ENCODE peak calls at places on chromosomes 7 and 10, in seven cellular contexts. One of them, this sample, is unnamed.

GRCh38 chr10:5640501-5640900 is 25.9 kb downstream of the ASB13 start:
- DNase-seq in right cardiac atrium: no peak
- DNase-seq in A549: no peak
- DNase-seq in CD8-positive, alpha-beta memory T cell: no peak
- DNase-seq in GM23248: no peak
- DNase-seq in kidney: peak; percentile 59
- DNase-seq in cardiac muscle cell: no peak
- DNase-seq in this sample: no peak

GRCh38 chr10:78714225-78714624 is 354.5 kb upstream of the ZMIZ1 start:
- DNase-seq in right cardiac atrium: no peak
- DNase-seq in A549: no peak
- DNase-seq in CD8-positive, alpha-beta memory T cell: no peak
- DNase-seq in GM23248: no peak
- DNase-seq in kidney: no peak
- DNase-seq in cardiac muscle cell: peak; percentile 53
- DNase-seq in this sample: no peak

GRCh38 chr7:45196374-45196773 is 38.8 kb downstream of the RAMP3 start:
- DNase-seq in right cardiac atrium: no peak
- DNase-seq in A549: no peak
- DNase-seq in CD8-positive, alpha-beta memory T cell: no peak
- DNase-seq in GM23248: no peak
- DNase-seq in kidney: no peak
- DNase-seq in cardiac muscle cell: no peak
- DNase-seq in this sample: no peak

GRCh38 chr10:59360605-59361515 is 1.5 kb downstream of the FAM13C start:
- DNase-seq in right cardiac atrium: no peak
- DNase-seq in A549: no peak
- DNase-seq in CD8-positive, alpha-beta memory T cell: no peak
- DNase-seq in GM23248: no peak
- DNase-seq in kidney: no peak
- DNase-seq in cardiac muscle cell: no peak
- DNase-seq in this sample: no peak

GRCh38 chr10:57818522-57818921 is 449.2 kb downstream of the IPMK start:
- DNase-seq in right cardiac atrium: no peak
- DNase-seq in A549: no peak
- DNase-seq in CD8-positive, alpha-beta memory T cell: no peak
- DNase-seq in GM23248: no peak
- DNase-seq in kidney: no peak
- DNase-seq in cardiac muscle cell: no peak
- DNase-seq in this sample: no peak

GRCh38 chr7:16431646-16432424 is 10.5 kb upstream of the CRPPA start:
- DNase-seq in right cardiac atrium: no peak
- DNase-seq in A549: peak; percentile 50
- DNase-seq in CD8-positive, alpha-beta memory T cell: peak; percentile 30
- DNase-seq in GM23248: peak; percentile 43
- DNase-seq in kidney: no peak
- DNase-seq in cardiac muscle cell: peak; percentile 55
- DNase-seq in this sample: no peak

GRCh38 chr10:6195376-6195775 is 7.4 kb upstream of the PFKFB3 start:
- DNase-seq in right cardiac atrium: no peak
- DNase-seq in A549: no peak
- DNase-seq in CD8-positive, alpha-beta memory T cell: no peak
- DNase-seq in GM23248: peak; percentile 80
- DNase-seq in kidney: no peak
- DNase-seq in cardiac muscle cell: no peak
- DNase-seq in this sample: no peak

GRCh38 chr10:127163632-127164031 is 32.8 kb downstream of the INSYN2A start:
- DNase-seq in right cardiac atrium: no peak
- DNase-seq in A549: no peak
- DNase-seq in CD8-positive, alpha-beta memory T cell: no peak
- DNase-seq in GM23248: peak; percentile 30
- DNase-seq in kidney: no peak
- DNase-seq in cardiac muscle cell: no peak
- DNase-seq in this sample: no peak

GRCh38 chr10:95217476-95217875 is 23.4 kb downstream of the ACSM6 start:
- DNase-seq in right cardiac atrium: no peak
- DNase-seq in A549: no peak
- DNase-seq in CD8-positive, alpha-beta memory T cell: no peak
- DNase-seq in GM23248: peak; percentile 56
- DNase-seq in kidney: no peak
- DNase-seq in cardiac muscle cell: no peak
- DNase-seq in this sample: no peak

GRCh38 chr7:135281363-135281949 is 47.8 kb downstream of the STRA8 start:
- DNase-seq in right cardiac atrium: peak; percentile 80
- DNase-seq in A549: peak; percentile 83
- DNase-seq in CD8-positive, alpha-beta memory T cell: peak; percentile 70
- DNase-seq in GM23248: peak; percentile 92
- DNase-seq in kidney: peak; percentile 84
- DNase-seq in cardiac muscle cell: peak; percentile 88
- DNase-seq in this sample: peak; percentile 81

GRCh38 chr7:10974717-10975032 is 1.0 kb downstream of the PHF14 start:
- DNase-seq in right cardiac atrium: no peak
- DNase-seq in A549: peak; percentile 6
- DNase-seq in CD8-positive, alpha-beta memory T cell: no peak
- DNase-seq in GM23248: no peak
- DNase-seq in kidney: no peak
- DNase-seq in cardiac muscle cell: no peak
- DNase-seq in this sample: no peak

GRCh38 chr7:15862781-15863165 is 176.3 kb upstream of the MEOX2 start:
- DNase-seq in right cardiac atrium: no peak
- DNase-seq in A549: no peak
- DNase-seq in CD8-positive, alpha-beta memory T cell: no peak
- DNase-seq in GM23248: no peak
- DNase-seq in kidney: no peak
- DNase-seq in cardiac muscle cell: no peak
- DNase-seq in this sample: no peak

GRCh38 chr10:5583525-5584175 is 58.9 kb downstream of the CALML3 start:
- DNase-seq in right cardiac atrium: peak; percentile 74
- DNase-seq in A549: no peak
- DNase-seq in CD8-positive, alpha-beta memory T cell: no peak
- DNase-seq in GM23248: no peak
- DNase-seq in kidney: peak; percentile 95
- DNase-seq in cardiac muscle cell: peak; percentile 52
- DNase-seq in this sample: peak; percentile 87

GRCh38 chr10:103232772-103233488 is 12.8 kb upstream of the RPEL1 start:
- DNase-seq in right cardiac atrium: no peak
- DNase-seq in A549: no peak
- DNase-seq in CD8-positive, alpha-beta memory T cell: no peak
- DNase-seq in GM23248: peak; percentile 22
- DNase-seq in kidney: no peak
- DNase-seq in cardiac muscle cell: no peak
- DNase-seq in this sample: no peak

GRCh38 chr10:106929291-106929925 is 235.1 kb downstream of the SORCS1 start:
- DNase-seq in right cardiac atrium: no peak
- DNase-seq in A549: no peak
- DNase-seq in CD8-positive, alpha-beta memory T cell: no peak
- DNase-seq in GM23248: no peak
- DNase-seq in kidney: no peak
- DNase-seq in cardiac muscle cell: no peak
- DNase-seq in this sample: no peak

GRCh38 chr10:57983226-57983870 is 284.3 kb downstream of the IPMK start:
- DNase-seq in right cardiac atrium: no peak
- DNase-seq in A549: no peak
- DNase-seq in CD8-positive, alpha-beta memory T cell: no peak
- DNase-seq in GM23248: peak; percentile 20
- DNase-seq in kidney: no peak
- DNase-seq in cardiac muscle cell: no peak
- DNase-seq in this sample: no peak

GRCh38 chr10:75497997-75498797 is 66.8 kb downstream of the LRMDA start:
- DNase-seq in right cardiac atrium: no peak
- DNase-seq in A549: no peak
- DNase-seq in CD8-positive, alpha-beta memory T cell: no peak
- DNase-seq in GM23248: peak; percentile 86
- DNase-seq in kidney: peak; percentile 72
- DNase-seq in cardiac muscle cell: no peak
- DNase-seq in this sample: no peak

GRCh38 chr7:31100870-31101269 is 48.8 kb downstream of the ADCYAP1R1 start:
- DNase-seq in right cardiac atrium: no peak
- DNase-seq in A549: no peak
- DNase-seq in CD8-positive, alpha-beta memory T cell: no peak
- DNase-seq in GM23248: no peak
- DNase-seq in kidney: no peak
- DNase-seq in cardiac muscle cell: no peak
- DNase-seq in this sample: no peak

GRCh38 chr7:158186406-158186805 is 401.2 kb downstream of the PTPRN2 start:
- DNase-seq in right cardiac atrium: no peak
- DNase-seq in A549: no peak
- DNase-seq in CD8-positive, alpha-beta memory T cell: no peak
- DNase-seq in GM23248: no peak
- DNase-seq in kidney: no peak
- DNase-seq in cardiac muscle cell: no peak
- DNase-seq in this sample: no peak

GRCh38 chr7:3537210-3537875 is 236.3 kb downstream of the SDK1 start:
- DNase-seq in right cardiac atrium: no peak
- DNase-seq in A549: no peak
- DNase-seq in CD8-positive, alpha-beta memory T cell: no peak
- DNase-seq in GM23248: no peak
- DNase-seq in kidney: no peak
- DNase-seq in cardiac muscle cell: peak; percentile 5
- DNase-seq in this sample: no peak

GRCh38 chr10:6995846-6996245 is 415.0 kb downstream of the SFMBT2 start:
- DNase-seq in right cardiac atrium: no peak
- DNase-seq in A549: no peak
- DNase-seq in CD8-positive, alpha-beta memory T cell: no peak
- DNase-seq in GM23248: peak; percentile 27
- DNase-seq in kidney: no peak
- DNase-seq in cardiac muscle cell: no peak
- DNase-seq in this sample: no peak

DNA sequence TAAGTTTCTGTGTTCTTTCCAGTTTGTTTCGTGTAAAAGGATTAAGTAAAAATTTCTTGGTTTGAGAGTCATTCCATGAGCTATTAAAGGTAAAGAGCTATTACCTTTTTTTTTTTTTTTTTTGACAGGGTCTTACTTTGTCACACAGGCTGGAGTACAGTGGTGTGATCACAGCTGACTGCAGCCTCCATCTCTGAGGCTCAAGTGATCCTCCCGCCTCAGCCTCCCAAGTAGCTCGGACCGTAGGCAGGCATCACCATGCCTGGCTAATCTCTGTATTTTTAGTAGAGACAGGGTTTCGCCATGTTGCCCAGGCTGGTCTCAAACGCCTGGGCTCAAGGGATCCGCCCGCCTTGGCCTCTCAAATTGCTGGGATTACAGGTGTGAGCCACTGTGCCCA is 1.4 kb downstream of the SMKR1 start:
- DNase-seq in right cardiac atrium: no peak
- DNase-seq in A549: no peak
- DNase-seq in CD8-positive, alpha-beta memory T cell: no peak
- DNase-seq in GM23248: no peak
- DNase-seq in kidney: no peak
- DNase-seq in cardiac muscle cell: no peak
- DNase-seq in this sample: no peak
- H3K4me1 ChIP-seq in right cardiac atrium: no peaks in the 10 kb centered on the region
- H3K4me1 ChIP-seq in A549: peaks cover 5% of the 10 kb centered on the region
- H3K4me1 ChIP-seq in CD8-positive, alpha-beta memory T cell: no peaks in the 10 kb centered on the region
- H3K4me1 ChIP-seq in GM23248: no peaks in the 10 kb centered on the region
- H3K4me1 ChIP-seq in kidney: no peaks in the 10 kb centered on the region
- H3K4me1 ChIP-seq in cardiac muscle cell: no peaks in the 10 kb centered on the region
- H3K4me1 ChIP-seq in this sample: peaks cover 4% of the 10 kb centered on the region

DNA sequence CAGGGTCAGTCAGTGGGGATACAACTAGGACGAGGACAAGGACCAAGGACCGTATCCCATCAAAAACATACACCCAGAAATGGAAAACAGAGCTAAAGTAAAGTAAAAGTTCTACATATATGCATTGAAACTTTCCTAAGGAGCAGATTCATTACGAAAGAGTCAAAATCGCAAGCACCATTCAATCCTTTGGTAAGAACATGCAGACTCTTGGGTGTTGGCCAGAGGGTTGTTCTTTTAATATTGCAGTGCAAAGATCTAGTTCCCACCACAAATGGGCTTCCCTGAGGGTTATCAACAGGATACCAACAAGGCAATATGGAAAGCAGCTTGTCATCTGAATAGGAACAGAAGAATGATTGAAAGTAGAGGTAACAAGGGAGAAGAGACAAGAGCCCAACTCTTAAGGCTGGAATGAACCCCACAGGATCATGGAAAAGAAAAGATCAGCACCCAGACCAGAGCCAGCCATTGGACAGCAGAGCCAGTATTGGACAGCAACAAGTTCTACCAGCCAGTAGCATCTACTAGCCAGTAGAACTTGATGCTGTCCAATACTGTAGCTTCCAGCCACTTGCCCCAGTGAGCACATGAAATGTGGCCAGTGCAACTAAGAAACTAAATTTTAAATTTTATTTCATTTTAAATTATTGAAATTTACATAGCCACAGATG is 66.0 kb downstream of the OSBPL3 start:
- DNase-seq in right cardiac atrium: no peak
- DNase-seq in A549: no peak
- DNase-seq in CD8-positive, alpha-beta memory T cell: no peak
- DNase-seq in GM23248: no peak
- DNase-seq in kidney: no peak
- DNase-seq in cardiac muscle cell: no peak
- DNase-seq in this sample: no peak
- H3K4me1 ChIP-seq in right cardiac atrium: peaks cover 5% of the 10 kb centered on the region
- H3K4me1 ChIP-seq in A549: no peaks in the 10 kb centered on the region
- H3K4me1 ChIP-seq in CD8-positive, alpha-beta memory T cell: peaks cover 49% of the 10 kb centered on the region
- H3K4me1 ChIP-seq in GM23248: peaks cover 23% of the 10 kb centered on the region
- H3K4me1 ChIP-seq in kidney: peaks cover 6% of the 10 kb centered on the region
- H3K4me1 ChIP-seq in cardiac muscle cell: peaks cover 18% of the 10 kb centered on the region
- H3K4me1 ChIP-seq in this sample: no peaks in the 10 kb centered on the region

GRCh38 chr7:90955641-90956207 is 308.5 kb upstream of the FZD1 start:
- DNase-seq in right cardiac atrium: no peak
- DNase-seq in A549: no peak
- DNase-seq in CD8-positive, alpha-beta memory T cell: no peak
- DNase-seq in GM23248: no peak
- DNase-seq in kidney: no peak
- DNase-seq in cardiac muscle cell: peak; percentile 17
- DNase-seq in this sample: no peak
- H3K4me1 ChIP-seq in right cardiac atrium: no peaks in the 10 kb centered on the region
- H3K4me1 ChIP-seq in A549: no peaks in the 10 kb centered on the region
- H3K4me1 ChIP-seq in CD8-positive, alpha-beta memory T cell: no peaks in the 10 kb centered on the region
- H3K4me1 ChIP-seq in GM23248: peaks cover 17% of the 10 kb centered on the region
- H3K4me1 ChIP-seq in kidney: peaks cover 6% of the 10 kb centered on the region
- H3K4me1 ChIP-seq in cardiac muscle cell: no peaks in the 10 kb centered on the region
- H3K4me1 ChIP-seq in this sample: peaks cover 7% of the 10 kb centered on the region

GRCh38 chr10:132591166-132591971 is 53.8 kb downstream of the INPP5A start:
- DNase-seq in right cardiac atrium: no peak
- DNase-seq in A549: peak; percentile 63
- DNase-seq in CD8-positive, alpha-beta memory T cell: no peak
- DNase-seq in GM23248: peak; percentile 56
- DNase-seq in kidney: peak; percentile 60
- DNase-seq in cardiac muscle cell: no peak
- DNase-seq in this sample: no peak
- H3K4me1 ChIP-seq in right cardiac atrium: peaks cover 26% of the 10 kb centered on the region
- H3K4me1 ChIP-seq in A549: peaks cover 27% of the 10 kb centered on the region
- H3K4me1 ChIP-seq in CD8-positive, alpha-beta memory T cell: peaks cover 29% of the 10 kb centered on the region
- H3K4me1 ChIP-seq in GM23248: peaks cover 16% of the 10 kb centered on the region
- H3K4me1 ChIP-seq in kidney: peaks cover 18% of the 10 kb centered on the region
- H3K4me1 ChIP-seq in cardiac muscle cell: peaks cover 25% of the 10 kb centered on the region
- H3K4me1 ChIP-seq in this sample: peaks cover 47% of the 10 kb centered on the region